ENCODE peak calls at places on chromosomes 12 and 14, in nine cellular contexts. S is kidney, D is fibroblast of pulmonary artery, G is upper lobe of right lung, J is heart right ventricle, Y is GM23338, W is neural progenitor cell, A is A549, Q is fibroblast of lung. I is an unnamed sample.

GRCh38 chr12:53500776-53501614 is at the start of gene TARBP2:
- DNase-seq in S (peak), D (peak), G (peak), J (peak), Y (peak), W (peak), A (peak), Q (peak), I (peak)

GRCh38 chr12:9260931-9261330 is 52.7 kb upstream of the PZP start:
- DNase-seq in S (no peak), D (no peak), G (no peak), J (no peak), Y (no peak), W (no peak), A (no peak), Q (no peak), I (no peak)

GRCh38 chr12:98211914-98212695 is 303.3 kb upstream of the TMPO start:
- DNase-seq in S (no peak), D (peak), G (no peak), J (no peak), Y (no peak), W (no peak), A (no peak), Q (peak), I (peak)

GRCh38 chr12:89073027-89073398 is 279.3 kb downstream of the DUSP6 start:
- DNase-seq in S (no peak), D (peak), G (no peak), J (no peak), Y (no peak), W (no peak), A (no peak), Q (peak), I (peak)

GRCh38 chr12:10633541-10633940 is 20.1 kb upstream of the MAGOHB start:
- DNase-seq in S (no peak), D (no peak), G (no peak), J (no peak), Y (no peak), W (no peak), A (no peak), Q (no peak), I (no peak)

GRCh38 chr14:77094672-77095284 is 3.3 kb upstream of the CIPC start:
- DNase-seq in S (peak), D (peak), G (peak), J (peak), Y (peak), W (peak), A (peak), Q (peak), I (peak)

GRCh38 chr12:67357726-67358125 is 88.6 kb downstream of the CAND1 start:
- DNase-seq in S (no peak), D (no peak), G (no peak), J (no peak), Y (no peak), W (no peak), A (no peak), Q (no peak), I (no peak)

GRCh38 chr12:292186-292585 is 29.6 kb upstream of the SLC6A13 start:
- DNase-seq in S (no peak), D (no peak), G (no peak), J (no peak), Y (no peak), W (no peak), A (no peak), Q (peak), I (peak)

GRCh38 chr12:6956332-6956727 is 5.2 kb downstream of the PTPN6 start:
- DNase-seq in S (no peak), D (no peak), G (peak), J (no peak), Y (no peak), W (no peak), A (no peak), Q (no peak), I (no peak)

GRCh38 chr12:98780261-98780660 is 135.2 kb downstream of the APAF1 start:
- DNase-seq in S (no peak), D (no peak), G (no peak), J (no peak), Y (no peak), W (no peak), A (no peak), Q (peak), I (no peak)

GRCh38 chr14:76908834-76909233 is 82.6 kb downstream of the LRRC74A start:
- DNase-seq in S (no peak), D (no peak), G (no peak), J (no peak), Y (no peak), W (no peak), A (no peak), Q (no peak), I (no peak)

GRCh38 chr14:43983721-43984120 is 523.4 kb downstream of the FSCB start:
- DNase-seq in S (no peak), D (no peak), G (no peak), J (no peak), Y (no peak), W (no peak), A (no peak), Q (no peak), I (no peak)

GRCh38 chr14:38329236-38329635 is 73.3 kb upstream of the CLEC14A start:
- DNase-seq in S (no peak), D (no peak), G (no peak), J (no peak), Y (no peak), W (no peak), A (no peak), Q (no peak), I (peak)

GRCh38 chr14:92589213-92589852 is 75.8 kb downstream of the RIN3 start:
- DNase-seq in S (no peak), D (peak), G (no peak), J (no peak), Y (peak), W (peak), A (no peak), Q (peak), I (peak)

GRCh38 chr12:14765398-14765797 is 37.9 kb downstream of the WBP11 start:
- DNase-seq in S (no peak), D (no peak), G (no peak), J (no peak), Y (no peak), W (no peak), A (no peak), Q (no peak), I (peak)

GRCh38 chr12:113461666-113462065 is 10.0 kb downstream of the LHX5 start:
- DNase-seq in S (no peak), D (peak), G (no peak), J (no peak), Y (peak), W (peak), A (peak), Q (no peak), I (peak)

GRCh38 chr12:55724226-55724939 is 4.2 kb downstream of the RDH5 start:
- DNase-seq in S (peak), D (peak), G (peak), J (no peak), Y (peak), W (peak), A (peak), Q (peak), I (peak)

GRCh38 chr12:122308811-122309210 is 42.5 kb upstream of the VPS33A start:
- DNase-seq in S (no peak), D (no peak), G (no peak), J (no peak), Y (no peak), W (no peak), A (no peak), Q (peak), I (no peak)

GRCh38 chr14:77170045-77170444 is 11.6 kb upstream of the TMEM63C start:
- DNase-seq in S (no peak), D (no peak), G (no peak), J (no peak), Y (peak), W (no peak), A (no peak), Q (no peak), I (no peak)

GRCh38 chr12:15477761-15478160 is 155.5 kb downstream of the PTPRO start:
- DNase-seq in S (no peak), D (no peak), G (no peak), J (no peak), Y (no peak), W (no peak), A (no peak), Q (no peak), I (no peak)

GRCh38 chr14:74495356-74495755 is 1.8 kb downstream of the ISCA2 start:
- DNase-seq in S (no peak), D (no peak), G (no peak), J (no peak), Y (no peak), W (no peak), A (no peak), Q (peak), I (no peak)

GRCh38 chr12:41882144-41882805 is 262.4 kb downstream of the GXYLT1 start:
- DNase-seq in S (no peak), D (no peak), G (no peak), J (no peak), Y (no peak), W (no peak), A (no peak), Q (peak), I (no peak)

GRCh38 chr14:31418440-31418839 is 1.9 kb downstream of the HEATR5A start:
- DNase-seq in S (no peak), D (no peak), G (no peak), J (no peak), Y (no peak), W (no peak), A (no peak), Q (no peak), I (no peak)

GRCh38 chr12:4987076-4987775 is 56.5 kb upstream of the KCNA5 start:
- DNase-seq in S (no peak), D (no peak), G (no peak), J (no peak), Y (no peak), W (no peak), A (no peak), Q (peak), I (no peak)

GRCh38 chr12:78181544-78182162 is 351.0 kb downstream of the NAV3 start:
- DNase-seq in S (no peak), D (peak), G (no peak), J (no peak), Y (peak), W (peak), A (peak), Q (no peak), I (peak)

GRCh38 chr12:117439531-117440001 is 78.1 kb upstream of the NOS1 start:
- DNase-seq in S (peak), D (no peak), G (no peak), J (peak), Y (peak), W (peak), A (no peak), Q (no peak), I (no peak)

GRCh38 chr14:87745507-87746118 is 247.4 kb downstream of the GALC start:
- DNase-seq in S (no peak), D (peak), G (no peak), J (no peak), Y (peak), W (peak), A (peak), Q (peak), I (peak)

GRCh38 chr14:41606249-41607118 is at the start of gene LRFN5:
- DNase-seq in S (peak), D (peak), G (peak), J (peak), Y (peak), W (peak), A (no peak), Q (peak), I (peak)

GRCh38 chr12:38664661-38665269 is 240.6 kb downstream of the CPNE8 start:
- DNase-seq in S (no peak), D (peak), G (no peak), J (no peak), Y (peak), W (peak), A (no peak), Q (no peak), I (peak)

GRCh38 chr14:81055971-81056370 is 100.5 kb downstream of the TSHR start:
- DNase-seq in S (no peak), D (no peak), G (no peak), J (no peak), Y (no peak), W (no peak), A (no peak), Q (no peak), I (no peak)

GRCh38 chr14:58401587-58401986 is 5.9 kb downstream of the TOMM20L start:
- DNase-seq in S (no peak), D (no peak), G (no peak), J (no peak), Y (peak), W (peak), A (no peak), Q (no peak), I (peak)

GRCh38 chr14:72616294-72616693 is 277.6 kb downstream of the DPF3 start:
- DNase-seq in S (no peak), D (peak), G (no peak), J (no peak), Y (no peak), W (no peak), A (no peak), Q (no peak), I (no peak)

GRCh38 chr12:114975283-114975973 is 291.5 kb upstream of the TBX3 start:
- DNase-seq in S (no peak), D (no peak), G (no peak), J (no peak), Y (no peak), W (no peak), A (no peak), Q (no peak), I (no peak)

GRCh38 chr12:114976361-114976760 is 292.4 kb upstream of the TBX3 start:
- DNase-seq in S (no peak), D (no peak), G (no peak), J (no peak), Y (no peak), W (no peak), A (no peak), Q (peak), I (no peak)

GRCh38 chr12:114975974-114976310 is 292.0 kb upstream of the TBX3 start:
- DNase-seq in S (no peak), D (no peak), G (no peak), J (no peak), Y (no peak), W (no peak), A (no peak), Q (no peak), I (no peak)

GRCh38 chr12:114976959-114977358 is 293.0 kb upstream of the TBX3 start:
- DNase-seq in S (no peak), D (peak), G (no peak), J (no peak), Y (no peak), W (no peak), A (peak), Q (peak), I (peak)

GRCh38 chr12:114974333-114974732 is 290.4 kb upstream of the TBX3 start:
- DNase-seq in S (no peak), D (no peak), G (no peak), J (no peak), Y (no peak), W (no peak), A (no peak), Q (no peak), I (no peak)
- TF ChIP-seq CTCF in S (no peak), D (no peak), G (no peak), J (no peak), Y (no peak), W (no peak), A (no peak), Q (no peak), I (no peak)

GRCh38 chr12:25364529-25365339 is 114.0 kb upstream of the KRAS start:
- DNase-seq in S (no peak), D (no peak), G (no peak), J (no peak), Y (no peak), W (no peak), A (no peak), Q (no peak), I (no peak)
- H3K4me3 ChIP-seq in S (no peak), D (no peak), G (no peak), J (no peak), Y (peak), W (no peak), A (no peak), Q (no peak), I (no peak)

GRCh38 chr12:30678221-30678620 is 17.4 kb downstream of the IPO8 start:
- DNase-seq in S (no peak), D (no peak), G (no peak), J (no peak), Y (no peak), W (no peak), A (no peak), Q (no peak), I (no peak)
- TF ChIP-seq CTCF in S (no peak), D (no peak), G (no peak), J (no peak), Y (no peak), W (no peak), A (no peak), Q (no peak), I (no peak)

DNA sequence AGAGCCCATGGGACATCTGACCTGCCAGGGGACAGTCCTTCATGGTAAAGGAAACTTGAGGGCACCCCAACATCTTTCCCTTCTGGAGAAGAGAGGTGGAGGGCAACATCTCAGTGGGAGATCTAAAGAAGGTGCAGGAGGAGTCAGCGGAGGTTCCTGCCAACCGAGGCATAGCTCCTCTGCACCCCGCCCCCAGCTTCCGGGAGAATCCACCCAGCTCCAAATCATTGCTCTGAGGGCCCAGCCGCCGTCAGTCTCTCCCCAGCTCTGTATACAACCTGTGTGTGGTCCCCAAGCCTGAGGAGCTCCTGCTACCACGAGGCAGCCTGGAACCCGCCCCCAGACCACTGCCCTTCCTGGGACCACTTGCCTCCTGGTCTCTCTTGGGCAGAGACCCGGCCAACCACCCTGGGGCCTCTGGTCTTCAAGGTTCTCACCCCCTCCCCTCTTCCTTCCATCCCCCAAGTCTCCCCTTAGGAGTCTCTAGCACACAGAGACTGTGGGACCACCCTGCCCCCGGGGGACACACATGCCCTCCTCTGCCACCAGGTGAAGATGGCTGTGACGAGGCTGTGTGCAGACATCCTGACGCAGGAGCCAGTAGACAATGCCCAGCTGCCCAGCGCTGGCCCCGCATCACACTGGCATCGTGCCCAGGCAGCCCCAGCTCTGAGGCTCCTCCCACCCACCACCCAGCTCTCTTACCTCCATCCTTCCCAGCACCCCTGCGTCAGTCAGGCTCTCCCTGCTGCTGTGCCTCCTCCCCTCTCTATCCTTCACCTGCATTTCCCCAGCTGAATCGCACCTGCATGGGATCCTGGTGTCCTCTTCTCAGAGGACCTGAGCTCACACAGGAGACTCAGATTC is 13.0 kb upstream of the NUDT14 start:
- DNase-seq in S (no peak), D (peak), G (no peak), J (no peak), Y (no peak), W (no peak), A (no peak), Q (no peak), I (peak)
- H3K4me3 ChIP-seq in S (no peak), D (no peak), G (no peak), J (no peak), Y (no peak), W (no peak), A (no peak), Q (no peak), I (no peak)

GRCh38 chr14:52550661-52551060 is 1.6 kb downstream of the TXNDC16 start:
- DNase-seq in S (no peak), D (no peak), G (no peak), J (no peak), Y (no peak), W (no peak), A (no peak), Q (no peak), I (no peak)

GRCh38 chr14:52553002-52553670 is 500 bp downstream of the GPR137C start:
- DNase-seq in S (peak), D (peak), G (peak), J (peak), Y (peak), W (peak), A (no peak), Q (peak), I (peak)

GRCh38 chr14:52551205-52551604 is 1.1 kb downstream of the TXNDC16 start:
- DNase-seq in S (no peak), D (no peak), G (no peak), J (no peak), Y (no peak), W (no peak), A (no peak), Q (no peak), I (no peak)

GRCh38 chr14:52552063-52552988 is at the start of the genes GPR137C and TXNDC16:
- DNase-seq in S (peak), D (peak), G (peak), J (peak), Y (peak), W (peak), A (peak), Q (peak), I (peak)

GRCh38 chr14:52551696-52552062 is 626 bp downstream of the TXNDC16 start:
- DNase-seq in S (no peak), D (peak), G (no peak), J (no peak), Y (no peak), W (peak), A (no peak), Q (peak), I (peak)
- TF ChIP-seq CTCF in S (peak), D (peak), G (no peak), J (peak), Y (peak), W (peak), A (peak), Q (peak), I (peak)

GRCh38 chr12:40010899-40011774 is 94.7 kb downstream of the SLC2A13 start:
- DNase-seq in S (no peak), D (peak), G (no peak), J (peak), Y (peak), W (peak), A (peak), Q (peak), I (peak)
- H3K4me3 ChIP-seq in S (peak), D (no peak), G (peak), J (peak), Y (no peak), W (no peak), A (no peak), Q (peak), I (no peak)

GRCh38 chr14:70292716-70293115 is 66.8 kb downstream of the COX16 start:
- DNase-seq in S (no peak), D (no peak), G (no peak), J (no peak), Y (peak), W (no peak), A (no peak), Q (no peak), I (no peak)
- TF ChIP-seq CTCF in S (no peak), D (no peak), G (no peak), J (no peak), Y (no peak), W (no peak), A (no peak), Q (no peak), I (no peak)

I was measured in epithelial cell of esophagus.